ENCODE peak calls at places on chromosomes 3 and 15, in five cellular contexts. T, Q, G, R and X are unnamed samples.

GRCh38 chr3:188179006-188179966 is 25.3 kb downstream of the LPP start:
- DNase-seq in R (no peak), T (peak), G (no peak), Q (no peak), X (peak)

GRCh38 chr3:53382106-53382505 is 34.8 kb upstream of the DCP1A start:
- DNase-seq in Q (no peak), R (peak), T (peak), G (no peak), X (no peak)

GRCh38 chr3:136292500-136292899 is 42.4 kb downstream of the PCCB start:
- DNase-seq in G (no peak), R (no peak), T (no peak), Q (no peak), X (no peak)

GRCh38 chr3:159266779-159267178 is 464.9 kb downstream of the MFSD1 start:
- DNase-seq in Q (peak), G (peak), R (peak), T (peak), X (peak)

GRCh38 chr3:63975705-63976104 is 47.6 kb downstream of the PSMD6 start:
- DNase-seq in G (no peak), Q (no peak), T (no peak), R (no peak), X (no peak)

GRCh38 chr3:134312072-134312872 is 61.6 kb upstream of the RYK start:
- DNase-seq in T (peak), R (no peak), Q (no peak), G (no peak), X (no peak)

GRCh38 chr3:42892169-42892568 is 13.8 kb upstream of the ZNF662 start:
- DNase-seq in R (no peak), T (no peak), Q (no peak), G (no peak), X (no peak)

GRCh38 chr3:53888229-53888628 is 3.4 kb downstream of the SELENOK start:
- DNase-seq in Q (no peak), T (no peak), R (no peak), G (no peak), X (no peak)

GRCh38 chr15:92170897-92171296 is 222.8 kb upstream of the ST8SIA2 start:
- DNase-seq in R (no peak), T (no peak), Q (no peak), G (no peak), X (no peak)